ENCODE peak calls at places on chromosomes 4 and X, in five cellular contexts. O is astrocyte of the cerebellum; U is ELF-1; D is activated T-helper 2 cell treated with anti-CD3 and anti-CD28 coated beads, Interferon-gamma antibody, Interleukin-2, Interleukin-4, amounts not matched to agents 10 μg/mL and 5 μg/mL and 100 μg/mL, durations not matched to agents 14 hours and 24 hours and 36 hours; I is NCI-H2029 treated with DMSO at 0.1 percent for 48 hours. L is an unnamed sample.

GRCh38 chr4:169723207-169723606 is 34.5 kb downstream of the HPF1 start:
- DNase-seq in O (no peak), D (no peak), I (no peak), U (no peak), L (no peak)

GRCh38 chr4:112448211-112448745 is 67.7 kb downstream of the NEUROG2 start:
- DNase-seq in U (peak), I (no peak), D (no peak), O (no peak), L (no peak)

GRCh38 chrX:152905081-152905420 is 7.2 kb downstream of the ZNF185 start:
- DNase-seq in U (no peak), I (no peak), D (no peak), O (no peak), L (no peak)

GRCh38 chr4:102403115-102403514 is 57.8 kb upstream of the SLC39A8 start:
- DNase-seq in D (no peak), O (no peak), U (no peak), I (no peak), L (no peak)

GRCh38 chrX:8036914-8037313 is 109.7 kb upstream of the PNPLA4 start:
- DNase-seq in U (no peak), I (peak), D (no peak), O (no peak), L (no peak)

GRCh38 chrX:155962906-155963305 is 34.6 kb upstream of the IL9R start:
- DNase-seq in U (no peak), I (no peak), D (no peak), O (no peak), L (no peak)

GRCh38 chrX:40864972-40865371 is 129.6 kb upstream of the MED14 start:
- DNase-seq in U (no peak), O (no peak), I (no peak), D (no peak), L (no peak)

GRCh38 chr4:8547108-8547911 is 32.9 kb upstream of the GPR78 start:
- DNase-seq in D (no peak), O (no peak), U (peak), I (no peak), L (peak)

GRCh38 chrX:110287605-110288004 is 30.3 kb downstream of the AMMECR1 start:
- DNase-seq in O (no peak), U (no peak), I (no peak), D (no peak), L (no peak)

GRCh38 chrX:154594491-154594890 is 9.6 kb downstream of the CTAG1A start:
- DNase-seq in O (no peak), U (no peak), I (no peak), D (no peak), L (no peak)

GRCh38 chr4:74230902-74231499 is 73.1 kb downstream of the MTHFD2L start:
- DNase-seq in U (no peak), D (no peak), I (no peak), O (no peak), L (peak)

GRCh38 chrX:116596010-116596409 is 133.2 kb upstream of the CT83 start:
- DNase-seq in D (no peak), I (no peak), O (no peak), U (no peak), L (no peak)

L was measured in kidney epithelial cell.